ENCODE peak calls at places on chromosomes 3 and 15, in five cellular contexts. W is occipital lobe; Q is T-cell; A is activated T-helper 1 cell treated with anti-CD3 and anti-CD28 coated beads, Interleukin-2, amount 50 U/mL, for 16 hours; S is activated CD4-positive, CD25-positive, alpha-beta regulatory T cell treated with anti-CD3 and anti-CD28 coated beads, Interleukin-2, amount 50 U/mL, for 72 hours. T is an unnamed sample.

GRCh38 chr3:270688-271087 is 74.1 kb downstream of the CHL1 start:
- DNase-seq in W (no peak), Q (no peak), A (no peak), S (no peak), T (no peak)

GRCh38 chr3:27715863-27716262 is 6.3 kb downstream of the EOMES start:
- DNase-seq in W (no peak), Q (no peak), A (no peak), S (no peak), T (no peak)

GRCh38 chr3:179179979-179180758 is 32.0 kb downstream of the PIK3CA start:
- DNase-seq in W (no peak), Q (no peak), A (no peak), S (no peak), T (no peak)

GRCh38 chr15:59105839-59106238 is 893 bp downstream of the CCNB2 start:
- DNase-seq in W (no peak), Q (no peak), A (no peak), S (no peak), T (no peak)

GRCh38 chr3:138775254-138775595 is 59.5 kb downstream of the PIK3CB start:
- DNase-seq in W (no peak), Q (no peak), A (no peak), S (no peak), T (no peak)

GRCh38 chr3:16884084-16884747 is 539 bp upstream of the PLCL2 start:
- DNase-seq in W (no peak), Q (peak), A (peak), S (peak), T (peak)

GRCh38 chr15:58457466-58457965 is 25.7 kb downstream of the LIPC start:
- DNase-seq in W (no peak), Q (no peak), A (no peak), S (no peak), T (no peak)

GRCh38 chr3:196122688-196123046 is 40.8 kb upstream of the TFRC start:
- DNase-seq in W (no peak), Q (no peak), A (no peak), S (no peak), T (no peak)

T was measured in T follicular helper cell.